ENCODE peak calls at places on chromosome 1, in eight cellular contexts. Q is SK-N-SH, F is HCT116, V is H1, Z is HepG2, U is endothelial cell of umbilical vein, P is K562, J is GM12878. T is an unnamed sample.
A peak's percentile ranks its signal among the peaks of the same experiment; 100 is the strongest.

GRCh38 chr1:38489844-38490270 is 369.7 kb downstream of the RRAGC start:
- DNase-seq in F (peak; percentile 64), P (peak; percentile 81), U (peak; percentile 4), J (no peak), Q (peak; percentile 78), Z (peak; percentile 18), V (peak; percentile 98), T (no peak)

GRCh38 chr1:155717041-155717440 is 28.1 kb downstream of the DAP3 start:
- DNase-seq in F (no peak), Q (no peak), P (no peak), J (peak; percentile 56), V (no peak), Z (no peak), U (no peak), T (no peak)

GRCh38 chr1:46488343-46489168 is 1.1 kb upstream of the DMBX1 start:
- DNase-seq in F (no peak), Z (no peak), P (no peak), Q (no peak), J (no peak), U (no peak), V (no peak), T (no peak)

GRCh38 chr1:16628361-16629111 is 15.2 kb upstream of the NBPF1 start:
- DNase-seq in F (no peak), V (no peak), J (no peak), U (no peak), P (peak; percentile 44), Z (no peak), Q (peak; percentile 47), T (no peak)

GRCh38 chr1:6003568-6004411 is 11.6 kb upstream of the NPHP4 start:
- DNase-seq in J (no peak), P (no peak), U (no peak), V (no peak), Q (peak; percentile 69), Z (peak; percentile 82), F (no peak), T (no peak)

GRCh38 chr1:1228596-1229321 is 3.0 kb downstream of the SDF4 start:
- DNase-seq in Q (no peak), P (no peak), U (no peak), V (no peak), Z (no peak), F (no peak), J (no peak), T (no peak)

GRCh38 chr1:80059940-80060339 is 1053.4 kb upstream of the ADGRL4 start:
- DNase-seq in Q (no peak), U (no peak), Z (no peak), J (no peak), V (no peak), P (no peak), F (no peak), T (no peak)

GRCh38 chr1:181396171-181396670 is 87.1 kb upstream of the CACNA1E start:
- DNase-seq in J (no peak), P (no peak), F (no peak), U (no peak), Q (no peak), V (no peak), Z (no peak), T (no peak)

GRCh38 chr1:31426249-31426922 is 13.4 kb downstream of the SERINC2 start:
- DNase-seq in V (no peak), Z (no peak), J (no peak), U (no peak), F (no peak), P (no peak), Q (no peak), T (no peak)

GRCh38 chr1:60759257-60759656 is 323.1 kb upstream of the NFIA start:
- DNase-seq in P (no peak), Z (no peak), J (no peak), F (no peak), V (no peak), Q (peak; percentile 10), U (no peak), T (no peak)

GRCh38 chr1:220492671-220493070 is 35.3 kb upstream of the MARK1 start:
- DNase-seq in P (no peak), V (no peak), U (no peak), Q (no peak), J (no peak), Z (no peak), F (no peak), T (no peak)

GRCh38 chr1:9319208-9319788 is 26.6 kb downstream of the SPSB1 start:
- DNase-seq in V (no peak), P (no peak), Z (no peak), Q (no peak), U (no peak), J (no peak), F (no peak), T (no peak)
- H3K4me3 ChIP-seq in V (no peak overlapping the region), P (no peak overlapping the region), Z (no peak overlapping the region), Q (no peak overlapping the region), U (no peak overlapping the region), J (no peak overlapping the region), F (no peak overlapping the region), T (no peak overlapping the region)

DNA sequence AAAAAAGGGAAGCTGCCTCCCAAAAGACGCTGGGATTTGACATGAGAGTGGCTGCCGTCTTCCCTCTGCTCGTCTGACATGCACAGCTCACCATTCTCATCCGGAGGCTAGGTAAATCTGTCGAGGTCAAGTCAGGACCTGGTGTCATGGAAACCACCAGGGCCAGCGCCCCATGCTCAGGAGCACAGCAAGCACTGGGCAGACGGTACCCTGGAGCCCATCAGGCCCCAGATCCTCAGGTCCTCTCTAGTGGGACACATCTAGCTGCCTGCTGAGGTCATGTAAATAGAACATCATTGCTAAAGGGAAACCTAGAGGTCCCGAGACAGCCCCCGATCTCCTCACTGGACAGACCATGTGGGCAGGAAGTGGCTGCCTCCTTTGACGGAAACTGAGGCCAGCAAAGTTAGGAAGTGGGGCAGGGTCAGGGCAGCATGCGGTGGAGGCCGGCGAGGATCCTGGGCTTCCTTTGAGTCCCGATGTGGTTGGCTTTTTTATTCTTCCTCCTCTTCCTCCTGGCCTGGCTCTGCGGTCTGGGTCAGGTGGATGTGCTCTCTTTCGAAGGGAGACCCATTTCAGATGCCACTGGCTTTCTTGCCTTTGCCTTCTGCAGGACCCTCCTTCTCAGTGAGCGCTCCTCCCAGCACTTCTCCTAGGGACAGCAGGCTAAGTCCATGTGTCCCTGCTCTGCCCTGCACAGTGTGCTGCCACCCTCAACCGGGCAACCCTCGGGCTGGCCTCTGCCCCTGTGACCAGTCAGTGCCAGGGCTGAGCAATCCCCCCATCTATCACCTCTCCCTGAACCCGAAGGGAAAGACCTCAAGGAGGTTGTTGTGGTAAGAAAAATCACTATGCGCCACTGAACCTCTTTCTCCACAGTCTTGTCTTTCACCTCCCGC is 5.9 kb downstream of the AGT start:
- DNase-seq in J (no peak), U (no peak), P (no peak), Q (no peak), F (no peak), Z (no peak), V (no peak), T (no peak)
- TF ChIP-seq POLR2AphosphoS5 in J (no peak), U (no peak), P (no peak), Q (no peak), F (no peak), Z (no peak), V (no peak), T (no peak)

GRCh38 chr1:179958359-179958758 is 3.7 kb downstream of the CEP350 start:
- DNase-seq in P (no peak), J (no peak), U (no peak), Z (no peak), F (no peak), Q (no peak), V (no peak), T (no peak)

GRCh38 chr1:179954494-179955317 is at the start of gene CEP350:
- DNase-seq in V (peak; percentile 97), Z (peak; percentile 98), F (peak; percentile 98), U (peak; percentile 99), J (peak; percentile 99), Q (peak; percentile 92), P (peak; percentile 89), T (peak; percentile 99)

GRCh38 chr1:179955318-179955638 is 668 bp downstream of the CEP350 start:
- DNase-seq in J (no peak), V (no peak), Z (no peak), Q (no peak), P (no peak), U (peak; percentile 49), F (no peak), T (no peak)

GRCh38 chr1:179953974-179954493 is 576 bp upstream of the CEP350 start:
- DNase-seq in U (no peak), F (no peak), P (peak; percentile 19), J (no peak), V (no peak), Q (peak; percentile 37), Z (peak; percentile 49), T (no peak)

DNA sequence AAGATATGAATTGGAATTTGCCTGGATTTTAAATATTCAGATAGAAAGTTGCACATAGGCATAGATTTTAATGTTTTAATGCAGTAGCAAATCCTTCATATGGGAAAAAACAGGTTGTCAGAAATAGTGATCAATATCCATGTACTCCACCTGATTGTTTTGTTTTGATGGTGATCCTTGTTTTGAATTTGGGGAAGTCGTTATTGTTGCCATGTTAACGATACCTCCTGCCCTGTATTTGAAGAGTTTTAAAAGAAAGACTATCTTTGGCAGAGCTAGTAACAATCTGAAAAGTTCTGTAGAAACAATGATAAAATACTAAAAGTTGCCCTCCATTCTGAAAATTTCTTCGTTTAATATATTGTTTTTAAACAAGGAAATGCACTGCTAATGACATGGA is 1.1 kb downstream of the CEP350 start:
- DNase-seq in U (peak; percentile 15), F (no peak), Z (no peak), P (no peak), Q (no peak), J (no peak), V (no peak), T (no peak)
- H3K9ac ChIP-seq in U (peak overlapping the region; percentile 77), F (peak overlapping the region; percentile 87), Z (peak overlapping the region; percentile 93), P (no peak overlapping the region), Q (peak overlapping the region; percentile 94), J (peak overlapping the region; percentile 96), V (peak overlapping the region; percentile 92), T (peak overlapping the region; percentile 96)

GRCh38 chr1:10267946-10268345 is 57.6 kb downstream of the KIF1B start:
- DNase-seq in U (no peak), V (no peak), P (no peak), Q (no peak), J (no peak), F (no peak), Z (no peak), T (no peak)

GRCh38 chr1:10265027-10265426 is 54.7 kb downstream of the KIF1B start:
- DNase-seq in Q (no peak), V (no peak), Z (no peak), F (no peak), U (no peak), P (no peak), J (no peak), T (no peak)

GRCh38 chr1:10263450-10264082 is 53.2 kb downstream of the KIF1B start:
- DNase-seq in F (no peak), P (no peak), J (no peak), Q (no peak), Z (no peak), U (no peak), V (no peak), T (no peak)

GRCh38 chr1:10265936-10266335 is 55.6 kb downstream of the KIF1B start:
- DNase-seq in P (no peak), J (no peak), Z (no peak), U (no peak), F (no peak), Q (no peak), V (no peak), T (no peak)

DNA sequence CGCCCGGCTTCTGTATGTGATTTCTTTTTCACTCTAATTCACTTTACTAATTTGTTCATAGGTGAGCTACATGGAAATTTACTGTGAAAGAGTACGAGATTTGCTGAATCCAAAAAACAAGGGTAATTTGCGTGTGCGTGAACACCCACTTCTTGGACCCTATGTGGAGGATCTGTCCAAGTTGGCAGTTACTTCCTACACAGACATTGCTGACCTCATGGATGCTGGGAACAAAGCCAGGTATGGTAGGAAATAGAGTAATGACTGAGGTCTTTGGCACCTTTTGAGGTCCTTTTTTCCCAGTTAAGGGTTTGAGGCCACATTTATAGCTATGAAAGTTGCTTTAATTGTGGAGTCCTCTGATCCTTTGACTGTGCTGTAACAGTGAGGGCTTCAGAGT is 56.9 kb downstream of the KIF1B start:
- DNase-seq in Z (no peak), Q (no peak), V (no peak), P (no peak), U (no peak), F (no peak), J (no peak), T (no peak)
- H3K4me3 ChIP-seq in Z (no peak overlapping the region), Q (no peak overlapping the region), V (no peak overlapping the region), P (no peak overlapping the region), U (no peak overlapping the region), F (no peak overlapping the region), J (no peak overlapping the region), T (no peak overlapping the region)

T was measured in SK-N-MC.